ENCODE peak calls at places on chromosomes 4 and X, in ten cellular contexts. One of them, this sample, is unnamed.

GRCh38 chr4:117793786-117794369 is 240.4 kb upstream of the NDST3 start:
- DNase-seq in astrocyte: peak; percentile 65
- DNase-seq in lung microvascular endothelial cell: no peak
- DNase-seq in NCI-H2107: no peak
- DNase-seq in breast epithelium: no peak
- DNase-seq in omental fat pad: no peak
- DNase-seq in cerebellum: no peak
- DNase-seq in CD4-positive, alpha-beta memory T cell: no peak
- DNase-seq in SK-N-DZ: no peak
- DNase-seq in memory B cell: no peak
- DNase-seq in this sample: no peak

GRCh38 chr4:179110356-179110755 is 1668.1 kb upstream of the AGA start:
- DNase-seq in astrocyte: peak; percentile 99
- DNase-seq in lung microvascular endothelial cell: no peak
- DNase-seq in NCI-H2107: no peak
- DNase-seq in breast epithelium: no peak
- DNase-seq in omental fat pad: no peak
- DNase-seq in cerebellum: no peak
- DNase-seq in CD4-positive, alpha-beta memory T cell: no peak
- DNase-seq in SK-N-DZ: no peak
- DNase-seq in memory B cell: no peak
- DNase-seq in this sample: no peak

GRCh38 chr4:112082954-112083586 is 62.2 kb upstream of the FAM241A start:
- DNase-seq in astrocyte: peak; percentile 93
- DNase-seq in lung microvascular endothelial cell: peak; percentile 90
- DNase-seq in NCI-H2107: no peak
- DNase-seq in breast epithelium: no peak
- DNase-seq in omental fat pad: no peak
- DNase-seq in cerebellum: no peak
- DNase-seq in CD4-positive, alpha-beta memory T cell: no peak
- DNase-seq in SK-N-DZ: no peak
- DNase-seq in memory B cell: no peak
- DNase-seq in this sample: peak; percentile 99

GRCh38 chr4:57418133-57418532 is 307.9 kb upstream of the IGFBP7 start:
- DNase-seq in astrocyte: no peak
- DNase-seq in lung microvascular endothelial cell: no peak
- DNase-seq in NCI-H2107: no peak
- DNase-seq in breast epithelium: no peak
- DNase-seq in omental fat pad: no peak
- DNase-seq in cerebellum: no peak
- DNase-seq in CD4-positive, alpha-beta memory T cell: no peak
- DNase-seq in SK-N-DZ: no peak
- DNase-seq in memory B cell: no peak
- DNase-seq in this sample: no peak

GRCh38 chr4:74933562-74934015 is 673 bp downstream of the PARM1 start:
- DNase-seq in astrocyte: no peak
- DNase-seq in lung microvascular endothelial cell: peak; percentile 1
- DNase-seq in NCI-H2107: no peak
- DNase-seq in breast epithelium: no peak
- DNase-seq in omental fat pad: no peak
- DNase-seq in cerebellum: no peak
- DNase-seq in CD4-positive, alpha-beta memory T cell: no peak
- DNase-seq in SK-N-DZ: no peak
- DNase-seq in memory B cell: no peak
- DNase-seq in this sample: no peak

GRCh38 chrX:118736394-118737010 is 9.1 kb downstream of the IL13RA1 start:
- DNase-seq in astrocyte: no peak
- DNase-seq in lung microvascular endothelial cell: no peak
- DNase-seq in NCI-H2107: no peak
- DNase-seq in breast epithelium: no peak
- DNase-seq in omental fat pad: no peak
- DNase-seq in cerebellum: no peak
- DNase-seq in CD4-positive, alpha-beta memory T cell: no peak
- DNase-seq in SK-N-DZ: no peak
- DNase-seq in memory B cell: no peak
- DNase-seq in this sample: no peak

GRCh38 chrX:22526339-22526738 is 253.6 kb downstream of the CBLL2 start:
- DNase-seq in astrocyte: peak; percentile 67
- DNase-seq in lung microvascular endothelial cell: no peak
- DNase-seq in NCI-H2107: no peak
- DNase-seq in breast epithelium: no peak
- DNase-seq in omental fat pad: no peak
- DNase-seq in cerebellum: no peak
- DNase-seq in CD4-positive, alpha-beta memory T cell: no peak
- DNase-seq in SK-N-DZ: no peak
- DNase-seq in memory B cell: no peak
- DNase-seq in this sample: peak; percentile 9

GRCh38 chr4:137414802-137415201 is 117.5 kb downstream of the PCDH18 start:
- DNase-seq in astrocyte: no peak
- DNase-seq in lung microvascular endothelial cell: no peak
- DNase-seq in NCI-H2107: no peak
- DNase-seq in breast epithelium: no peak
- DNase-seq in omental fat pad: no peak
- DNase-seq in cerebellum: no peak
- DNase-seq in CD4-positive, alpha-beta memory T cell: no peak
- DNase-seq in SK-N-DZ: no peak
- DNase-seq in memory B cell: no peak
- DNase-seq in this sample: no peak

GRCh38 chr4:37530451-37530850 is 155.7 kb downstream of the RELL1 start:
- DNase-seq in astrocyte: no peak
- DNase-seq in lung microvascular endothelial cell: no peak
- DNase-seq in NCI-H2107: no peak
- DNase-seq in breast epithelium: no peak
- DNase-seq in omental fat pad: no peak
- DNase-seq in cerebellum: no peak
- DNase-seq in CD4-positive, alpha-beta memory T cell: no peak
- DNase-seq in SK-N-DZ: no peak
- DNase-seq in memory B cell: no peak
- DNase-seq in this sample: no peak

GRCh38 chr4:185682236-185682635 is 129.8 kb downstream of the SORBS2 start:
- DNase-seq in astrocyte: peak; percentile 83
- DNase-seq in lung microvascular endothelial cell: no peak
- DNase-seq in NCI-H2107: no peak
- DNase-seq in breast epithelium: no peak
- DNase-seq in omental fat pad: no peak
- DNase-seq in cerebellum: no peak
- DNase-seq in CD4-positive, alpha-beta memory T cell: no peak
- DNase-seq in SK-N-DZ: no peak
- DNase-seq in memory B cell: no peak
- DNase-seq in this sample: no peak

GRCh38 chr4:82462415-82462831 is 32.0 kb downstream of the ENOPH1 start:
- DNase-seq in astrocyte: peak; percentile 46
- DNase-seq in lung microvascular endothelial cell: peak; percentile 91
- DNase-seq in NCI-H2107: peak; percentile 20
- DNase-seq in breast epithelium: peak; percentile 90
- DNase-seq in omental fat pad: peak; percentile 93
- DNase-seq in cerebellum: peak; percentile 90
- DNase-seq in CD4-positive, alpha-beta memory T cell: peak; percentile 74
- DNase-seq in SK-N-DZ: peak; percentile 74
- DNase-seq in memory B cell: peak; percentile 88
- DNase-seq in this sample: peak; percentile 64

GRCh38 chr4:186839122-186840037 is 115.7 kb upstream of the FAT1 start:
- DNase-seq in astrocyte: peak; percentile 83
- DNase-seq in lung microvascular endothelial cell: no peak
- DNase-seq in NCI-H2107: no peak
- DNase-seq in breast epithelium: no peak
- DNase-seq in omental fat pad: no peak
- DNase-seq in cerebellum: no peak
- DNase-seq in CD4-positive, alpha-beta memory T cell: no peak
- DNase-seq in SK-N-DZ: no peak
- DNase-seq in memory B cell: no peak
- DNase-seq in this sample: no peak

GRCh38 chrX:130100180-130100579 is 10.1 kb downstream of the ELF4 start:
- DNase-seq in astrocyte: no peak
- DNase-seq in lung microvascular endothelial cell: no peak
- DNase-seq in NCI-H2107: no peak
- DNase-seq in breast epithelium: no peak
- DNase-seq in omental fat pad: no peak
- DNase-seq in cerebellum: no peak
- DNase-seq in CD4-positive, alpha-beta memory T cell: no peak
- DNase-seq in SK-N-DZ: no peak
- DNase-seq in memory B cell: no peak
- DNase-seq in this sample: no peak

GRCh38 chr4:107600456-107600855 is 119.6 kb downstream of the PAPSS1 start:
- DNase-seq in astrocyte: peak; percentile 79
- DNase-seq in lung microvascular endothelial cell: no peak
- DNase-seq in NCI-H2107: no peak
- DNase-seq in breast epithelium: no peak
- DNase-seq in omental fat pad: no peak
- DNase-seq in cerebellum: no peak
- DNase-seq in CD4-positive, alpha-beta memory T cell: no peak
- DNase-seq in SK-N-DZ: no peak
- DNase-seq in memory B cell: no peak
- DNase-seq in this sample: no peak

GRCh38 chr4:139131209-139131870 is 45.7 kb downstream of the ELF2 start:
- DNase-seq in astrocyte: no peak
- DNase-seq in lung microvascular endothelial cell: no peak
- DNase-seq in NCI-H2107: no peak
- DNase-seq in breast epithelium: no peak
- DNase-seq in omental fat pad: no peak
- DNase-seq in cerebellum: no peak
- DNase-seq in CD4-positive, alpha-beta memory T cell: no peak
- DNase-seq in SK-N-DZ: no peak
- DNase-seq in memory B cell: no peak
- DNase-seq in this sample: no peak

GRCh38 chr4:158769175-158769831 is 477 bp downstream of the FNIP2 start:
- DNase-seq in astrocyte: no peak
- DNase-seq in lung microvascular endothelial cell: peak; percentile 56
- DNase-seq in NCI-H2107: no peak
- DNase-seq in breast epithelium: no peak
- DNase-seq in omental fat pad: no peak
- DNase-seq in cerebellum: peak; percentile 35
- DNase-seq in CD4-positive, alpha-beta memory T cell: peak; percentile 45
- DNase-seq in SK-N-DZ: peak; percentile 16
- DNase-seq in memory B cell: peak; percentile 35
- DNase-seq in this sample: no peak

GRCh38 chrX:18620349-18620748 is 51.6 kb downstream of the RS1 start:
- DNase-seq in astrocyte: no peak
- DNase-seq in lung microvascular endothelial cell: no peak
- DNase-seq in NCI-H2107: no peak
- DNase-seq in breast epithelium: no peak
- DNase-seq in omental fat pad: no peak
- DNase-seq in cerebellum: no peak
- DNase-seq in CD4-positive, alpha-beta memory T cell: no peak
- DNase-seq in SK-N-DZ: no peak
- DNase-seq in memory B cell: no peak
- DNase-seq in this sample: no peak

GRCh38 chrX:40201486-40201885 is 103.7 kb upstream of the BCOR start:
- DNase-seq in astrocyte: no peak
- DNase-seq in lung microvascular endothelial cell: no peak
- DNase-seq in NCI-H2107: no peak
- DNase-seq in breast epithelium: no peak
- DNase-seq in omental fat pad: no peak
- DNase-seq in cerebellum: no peak
- DNase-seq in CD4-positive, alpha-beta memory T cell: no peak
- DNase-seq in SK-N-DZ: peak; percentile 28
- DNase-seq in memory B cell: no peak
- DNase-seq in this sample: no peak

GRCh38 chr4:77500801-77501200 is 104.8 kb upstream of the CXCL13 start:
- DNase-seq in astrocyte: peak; percentile 2
- DNase-seq in lung microvascular endothelial cell: no peak
- DNase-seq in NCI-H2107: no peak
- DNase-seq in breast epithelium: no peak
- DNase-seq in omental fat pad: no peak
- DNase-seq in cerebellum: no peak
- DNase-seq in CD4-positive, alpha-beta memory T cell: no peak
- DNase-seq in SK-N-DZ: no peak
- DNase-seq in memory B cell: no peak
- DNase-seq in this sample: no peak

GRCh38 chr4:177771645-177772044 is 329.4 kb upstream of the AGA start:
- DNase-seq in astrocyte: no peak
- DNase-seq in lung microvascular endothelial cell: no peak
- DNase-seq in NCI-H2107: no peak
- DNase-seq in breast epithelium: no peak
- DNase-seq in omental fat pad: no peak
- DNase-seq in cerebellum: no peak
- DNase-seq in CD4-positive, alpha-beta memory T cell: no peak
- DNase-seq in SK-N-DZ: no peak
- DNase-seq in memory B cell: no peak
- DNase-seq in this sample: no peak

GRCh38 chr4:173758132-173758531 is 228.1 kb upstream of the HAND2 start:
- DNase-seq in astrocyte: no peak
- DNase-seq in lung microvascular endothelial cell: no peak
- DNase-seq in NCI-H2107: no peak
- DNase-seq in breast epithelium: no peak
- DNase-seq in omental fat pad: no peak
- DNase-seq in cerebellum: no peak
- DNase-seq in CD4-positive, alpha-beta memory T cell: no peak
- DNase-seq in SK-N-DZ: no peak
- DNase-seq in memory B cell: no peak
- DNase-seq in this sample: no peak

GRCh38 chrX:41145920-41146608 is 60.8 kb downstream of the USP9X start:
- DNase-seq in astrocyte: peak; percentile 91
- DNase-seq in lung microvascular endothelial cell: no peak
- DNase-seq in NCI-H2107: no peak
- DNase-seq in breast epithelium: no peak
- DNase-seq in omental fat pad: no peak
- DNase-seq in cerebellum: no peak
- DNase-seq in CD4-positive, alpha-beta memory T cell: no peak
- DNase-seq in SK-N-DZ: no peak
- DNase-seq in memory B cell: no peak
- DNase-seq in this sample: peak; percentile 25

GRCh38 chr4:133592106-133592505 is 443.0 kb downstream of the PCDH10 start:
- DNase-seq in astrocyte: no peak
- DNase-seq in lung microvascular endothelial cell: no peak
- DNase-seq in NCI-H2107: no peak
- DNase-seq in breast epithelium: no peak
- DNase-seq in omental fat pad: no peak
- DNase-seq in cerebellum: no peak
- DNase-seq in CD4-positive, alpha-beta memory T cell: no peak
- DNase-seq in SK-N-DZ: no peak
- DNase-seq in memory B cell: no peak
- DNase-seq in this sample: no peak

GRCh38 chrX:153634236-153634635 is 12.8 kb upstream of the DUSP9 start:
- DNase-seq in astrocyte: no peak
- DNase-seq in lung microvascular endothelial cell: no peak
- DNase-seq in NCI-H2107: no peak
- DNase-seq in breast epithelium: no peak
- DNase-seq in omental fat pad: no peak
- DNase-seq in cerebellum: no peak
- DNase-seq in CD4-positive, alpha-beta memory T cell: no peak
- DNase-seq in SK-N-DZ: no peak
- DNase-seq in memory B cell: no peak
- DNase-seq in this sample: no peak

GRCh38 chrX:46757593-46757992 is 1.3 kb downstream of the SLC9A7 start:
- DNase-seq in astrocyte: no peak
- DNase-seq in lung microvascular endothelial cell: peak; percentile 45
- DNase-seq in NCI-H2107: no peak
- DNase-seq in breast epithelium: no peak
- DNase-seq in omental fat pad: no peak
- DNase-seq in cerebellum: no peak
- DNase-seq in CD4-positive, alpha-beta memory T cell: no peak
- DNase-seq in SK-N-DZ: no peak
- DNase-seq in memory B cell: no peak
- DNase-seq in this sample: no peak

GRCh38 chrX:10233173-10233572 is 76.4 kb downstream of the CLCN4 start:
- DNase-seq in astrocyte: no peak
- DNase-seq in lung microvascular endothelial cell: no peak
- DNase-seq in NCI-H2107: no peak
- DNase-seq in breast epithelium: no peak
- DNase-seq in omental fat pad: no peak
- DNase-seq in cerebellum: peak; percentile 27
- DNase-seq in CD4-positive, alpha-beta memory T cell: no peak
- DNase-seq in SK-N-DZ: no peak
- DNase-seq in memory B cell: no peak
- DNase-seq in this sample: no peak

GRCh38 chr4:37639551-37640293 is 46.5 kb downstream of the RELL1 start:
- DNase-seq in astrocyte: no peak
- DNase-seq in lung microvascular endothelial cell: no peak
- DNase-seq in NCI-H2107: no peak
- DNase-seq in breast epithelium: no peak
- DNase-seq in omental fat pad: no peak
- DNase-seq in cerebellum: no peak
- DNase-seq in CD4-positive, alpha-beta memory T cell: no peak
- DNase-seq in SK-N-DZ: no peak
- DNase-seq in memory B cell: no peak
- DNase-seq in this sample: no peak

GRCh38 chr4:23361453-23361852 is 528.4 kb downstream of the PPARGC1A start:
- DNase-seq in astrocyte: no peak
- DNase-seq in lung microvascular endothelial cell: no peak
- DNase-seq in NCI-H2107: no peak
- DNase-seq in breast epithelium: no peak
- DNase-seq in omental fat pad: no peak
- DNase-seq in cerebellum: no peak
- DNase-seq in CD4-positive, alpha-beta memory T cell: no peak
- DNase-seq in SK-N-DZ: no peak
- DNase-seq in memory B cell: no peak
- DNase-seq in this sample: no peak